ENCODE peak calls at places on chromosomes 3 and 15, in five cellular contexts. J is endothelial cell; O is activated effector memory CD4-positive, alpha-beta T cell treated with Interleukin-2 at 50 U/mL for 16 hours; M is gastrocnemius medialis; E is EH. T is an unnamed sample.

GRCh38 chr15:35654334-35654733 is 108.4 kb upstream of the DPH6 start:
- DNase-seq in E (peak), O (no peak), J (no peak), M (no peak), T (no peak)

GRCh38 chr3:45664558-45664957 is 24.6 kb upstream of the SACM1L start:
- DNase-seq in E (no peak), J (no peak), O (peak), M (no peak), T (no peak)

GRCh38 chr3:83033123-83033522 is 1271.7 kb upstream of the GBE1 start:
- DNase-seq in O (no peak), J (no peak), E (no peak), M (no peak), T (no peak)

GRCh38 chr15:54102704-54103103 is 124.5 kb downstream of the UNC13C start:
- DNase-seq in M (no peak), E (no peak), J (no peak), O (no peak), T (no peak)

GRCh38 chr3:141738636-141739363 is 702 bp downstream of the RNF7 start:
- DNase-seq in J (no peak), E (peak), M (no peak), O (no peak), T (no peak)

GRCh38 chr15:83930813-83931212 is 276.9 kb downstream of the ADAMTSL3 start:
- DNase-seq in M (no peak), J (no peak), O (no peak), E (no peak), T (no peak)

GRCh38 chr3:49173116-49173791 is 1.9 kb downstream of the KLHDC8B start:
- DNase-seq in E (peak), J (no peak), M (no peak), O (no peak), T (no peak)

GRCh38 chr3:156171517-156172267 is 51.3 kb downstream of the KCNAB1 start:
- DNase-seq in J (no peak), E (no peak), M (no peak), O (no peak), T (no peak)

GRCh38 chr15:81189583-81190283 is 6.9 kb upstream of the IL16 start:
- DNase-seq in E (peak), J (no peak), O (no peak), M (peak), T (no peak)

GRCh38 chr3:173502983-173503568 is 105.5 kb downstream of the NLGN1 start:
- DNase-seq in O (no peak), E (peak), M (no peak), J (no peak), T (no peak)

GRCh38 chr3:170364965-170365364 is 7.5 kb downstream of the SKIL start:
- DNase-seq in O (no peak), M (no peak), J (no peak), E (no peak), T (no peak)

GRCh38 chr3:181718416-181718815 is 6.7 kb downstream of the SOX2 start:
- DNase-seq in O (no peak), M (no peak), J (no peak), E (no peak), T (no peak)

GRCh38 chr3:187750041-187750512 is 4.8 kb upstream of the BCL6 start:
- DNase-seq in O (no peak), M (peak), J (peak), E (no peak), T (no peak)

GRCh38 chr3:165568907-165569462 is 268.2 kb downstream of the BCHE start:
- DNase-seq in O (no peak), J (no peak), M (no peak), E (no peak), T (no peak)